ENCODE peak calls at places on chromosomes 5 and 9, in seven cellular contexts. N is NCI-H345; H is cardiac septum; L is EL; T is RCC 7860; W is stimulated activated CD4-positive, alpha-beta T cell treated with anti-CD3 and anti-CD28 coated beads, Interleukin-15, amount 100 ng/mL, for 1 hour; V is hypothalamus. G is an unnamed sample.

GRCh38 chr9:123445116-123445515 is 89.1 kb downstream of the CRB2 start:
- DNase-seq in H (peak), N (no peak), T (no peak), L (no peak), V (no peak), W (no peak), G (no peak)

GRCh38 chr5:10894445-10895054 is 133.5 kb upstream of the DAP start:
- DNase-seq in L (no peak), H (no peak), V (no peak), N (no peak), T (no peak), W (no peak), G (no peak)

GRCh38 chr5:62460578-62460983 is 48.0 kb downstream of the IPO11 start:
- DNase-seq in V (no peak), L (peak), N (peak), W (no peak), H (no peak), T (no peak), G (peak)

GRCh38 chr9:129990269-129991005 is 52.6 kb downstream of the FNBP1 start:
- DNase-seq in L (no peak), W (no peak), T (no peak), H (no peak), V (no peak), N (no peak), G (no peak)

GRCh38 chr9:131502781-131503625 is at the start of gene POMT1:
- DNase-seq in L (peak), V (peak), W (peak), N (peak), T (peak), H (peak), G (peak)

GRCh38 chr5:179211631-179212030 is 133.6 kb downstream of the ADAMTS2 start:
- DNase-seq in W (no peak), V (no peak), T (no peak), L (no peak), H (no peak), N (no peak), G (no peak)

GRCh38 chr5:55923177-55923872 is 71.4 kb downstream of the IL6ST start:
- DNase-seq in N (no peak), H (no peak), T (no peak), V (no peak), W (no peak), L (peak), G (no peak)

GRCh38 chr9:108130896-108131295 is 641.3 kb upstream of the KLF4 start:
- DNase-seq in W (no peak), H (no peak), N (peak), L (no peak), V (no peak), T (no peak), G (no peak)

GRCh38 chr5:99773290-99773689 is 761.9 kb upstream of the FAM174A start:
- DNase-seq in L (no peak), V (no peak), T (no peak), N (no peak), W (no peak), H (no peak), G (no peak)

GRCh38 chr9:124239249-124240073 is 18.3 kb upstream of the NEK6 start:
- DNase-seq in W (no peak), T (no peak), L (no peak), N (no peak), H (no peak), V (no peak), G (no peak)

GRCh38 chr9:126383395-126384104 is 56.9 kb downstream of the MVB12B start:
- DNase-seq in H (no peak), W (no peak), T (no peak), L (no peak), N (no peak), V (no peak), G (no peak)

GRCh38 chr5:94793113-94793815 is 174.8 kb downstream of the SLF1 start:
- DNase-seq in L (peak), H (no peak), W (no peak), T (peak), V (no peak), N (no peak), G (peak)

GRCh38 chr5:139137703-139138102 is 60.5 kb downstream of the SIL1 start:
- DNase-seq in T (no peak), W (no peak), N (peak), H (no peak), L (peak), V (no peak), G (peak)

GRCh38 chr9:107480386-107480789 is 9.2 kb downstream of the KLF4 start:
- DNase-seq in L (peak), N (no peak), H (no peak), V (no peak), T (peak), W (no peak), G (peak)

GRCh38 chr5:154287136-154287535 is 96.6 kb downstream of the GALNT10 start:
- DNase-seq in V (no peak), W (no peak), L (peak), T (peak), N (no peak), H (no peak), G (peak)

GRCh38 chr9:126532951-126533910 is 80.5 kb upstream of the LMX1B start:
- DNase-seq in L (no peak), W (no peak), T (no peak), H (no peak), V (no peak), N (no peak), G (no peak)

GRCh38 chr9:71719585-71719984 is 48.7 kb downstream of the CEMIP2 start:
- DNase-seq in W (no peak), H (no peak), V (no peak), N (no peak), L (no peak), T (no peak), G (peak)

GRCh38 chr5:169934990-169935389 is 45.3 kb downstream of the INSYN2B start:
- DNase-seq in W (no peak), V (no peak), L (peak), N (no peak), H (no peak), T (no peak), G (peak)

GRCh38 chr5:94908889-94909480 is 290.5 kb downstream of the SLF1 start:
- DNase-seq in L (peak), W (no peak), N (peak), V (no peak), T (peak), H (no peak), G (peak)

GRCh38 chr5:159104759-159105317 is 5.1 kb upstream of the EBF1 start:
- DNase-seq in V (no peak), W (no peak), H (no peak), L (no peak), T (no peak), N (no peak), G (no peak)

GRCh38 chr9:105293408-105293807 is 49.0 kb downstream of the SLC44A1 start:
- DNase-seq in N (no peak), W (no peak), V (no peak), H (no peak), L (no peak), T (no peak), G (no peak)

GRCh38 chr5:13976867-13977479 is 32.5 kb upstream of the DNAH5 start:
- DNase-seq in N (peak), W (no peak), L (peak), T (peak), V (no peak), H (no peak), G (peak)

GRCh38 chr5:147965712-147966111 is 59.4 kb upstream of the C5orf46 start:
- DNase-seq in H (no peak), L (no peak), V (no peak), T (no peak), W (no peak), N (no peak), G (no peak)

GRCh38 chr5:102545175-102545574 is 46.4 kb upstream of the SLCO6A1 start:
- DNase-seq in V (no peak), L (peak), N (no peak), T (no peak), W (no peak), H (no peak), G (no peak)

GRCh38 chr5:143657814-143658395 is 154.1 kb upstream of the HMHB1 start:
- DNase-seq in T (no peak), L (no peak), W (no peak), V (no peak), N (peak), H (no peak), G (no peak)

GRCh38 chr9:10562581-10563343 is 50.0 kb downstream of the PTPRD start:
- DNase-seq in T (no peak), L (no peak), W (no peak), V (no peak), H (no peak), N (no peak), G (no peak)

GRCh38 chr5:23506329-23507236 is 826 bp upstream of the PRDM9 start:
- DNase-seq in L (no peak), H (no peak), T (no peak), V (no peak), W (no peak), N (no peak), G (no peak)

GRCh38 chr9:16337322-16338029 is 533.0 kb downstream of the BNC2 start:
- DNase-seq in W (no peak), L (peak), H (no peak), V (no peak), N (no peak), T (peak), G (peak)

GRCh38 chr5:134603059-134603458 is 29.6 kb downstream of the SAR1B start:
- DNase-seq in L (peak), W (no peak), N (no peak), V (no peak), T (peak), H (no peak), G (peak)

GRCh38 chr9:35733109-35733541 is 659 bp downstream of the CREB3 start:
- DNase-seq in H (no peak), V (no peak), N (peak), T (peak), L (peak), W (no peak), G (peak)

GRCh38 chr5:175724314-175724713 is 66.4 kb downstream of the HRH2 start:
- DNase-seq in W (no peak), N (no peak), V (no peak), T (no peak), L (no peak), H (no peak), G (no peak)

GRCh38 chr5:113337515-113338140 is 97.2 kb downstream of the TSSK1B start:
- DNase-seq in V (no peak), W (no peak), L (no peak), N (no peak), H (no peak), T (no peak), G (peak)

GRCh38 chr5:82642313-82642712 is 364.2 kb upstream of the RPS23 start:
- DNase-seq in N (no peak), L (no peak), W (no peak), T (no peak), H (no peak), V (no peak), G (no peak)

GRCh38 chr9:83706703-83707517 is 848 bp downstream of the UBQLN1 start:
- DNase-seq in T (no peak), W (peak), V (no peak), N (peak), H (peak), L (peak), G (peak)

GRCh38 chr5:61869333-61869732 is 436.7 kb upstream of the KIF2A start:
- DNase-seq in T (no peak), L (no peak), N (no peak), V (no peak), W (no peak), H (no peak), G (no peak)

GRCh38 chr5:154098465-154098864 is 59.7 kb downstream of the MFAP3 start:
- DNase-seq in V (no peak), W (no peak), L (no peak), H (no peak), N (no peak), T (no peak), G (no peak)

GRCh38 chr9:36980148-36980974 is 53.7 kb downstream of the PAX5 start:
- DNase-seq in W (no peak), V (no peak), N (peak), T (no peak), L (no peak), H (no peak), G (no peak)

GRCh38 chr9:137293482-137294090 is 8.5 kb downstream of the NRARP start:
- DNase-seq in H (no peak), N (no peak), V (no peak), W (no peak), T (no peak), L (no peak), G (no peak)

GRCh38 chr9:126618590-126619335 is 5.0 kb downstream of the LMX1B start:
- DNase-seq in L (no peak), T (no peak), H (no peak), W (no peak), N (no peak), V (no peak), G (no peak)

G was measured in IMR-90.